ENCODE peak calls at places on chromosomes 6 and 20, in seven cellular contexts. K, Q, P, G, N, I and X are unnamed samples.

GRCh38 chr6:84193140-84193708 is 34.2 kb downstream of the CEP162 start:
- DNase-seq in P (no peak), G (no peak), N (no peak), I (no peak), Q (no peak), K (peak), X (peak)

GRCh38 chr6:111278738-111279137 is 191.4 kb downstream of the SLC16A10 start:
- DNase-seq in Q (no peak), I (no peak), G (no peak), N (no peak), P (no peak), K (no peak), X (no peak)

GRCh38 chr6:16727996-16728395 is 33.3 kb downstream of the ATXN1 start:
- DNase-seq in N (no peak), P (no peak), I (no peak), G (no peak), K (no peak), Q (no peak), X (no peak)

GRCh38 chr6:579339-579738 is 77.6 kb downstream of the HUS1B start:
- DNase-seq in K (no peak), G (no peak), Q (no peak), P (no peak), I (no peak), N (no peak), X (peak)

GRCh38 chr6:89509719-89510339 is 76.9 kb downstream of the ANKRD6 start:
- DNase-seq in Q (no peak), N (no peak), G (no peak), P (no peak), I (no peak), K (no peak), X (no peak)

GRCh38 chr6:165580139-165580538 is 82.9 kb downstream of the PDE10A start:
- DNase-seq in G (no peak), K (no peak), N (no peak), P (no peak), Q (no peak), I (no peak), X (no peak)

GRCh38 chr6:33688006-33688405 is 23.5 kb downstream of the UQCC2 start:
- DNase-seq in I (no peak), G (no peak), N (no peak), Q (no peak), K (no peak), P (no peak), X (no peak)

GRCh38 chr20:64106981-64107735 is at the start of gene NPBWR2:
- DNase-seq in G (peak), Q (no peak), P (peak), I (peak), N (no peak), K (no peak), X (no peak)

GRCh38 chr20:21322083-21322710 is 19.1 kb downstream of the XRN2 start:
- DNase-seq in G (no peak), I (no peak), N (no peak), P (no peak), K (no peak), Q (no peak), X (no peak)

GRCh38 chr20:645318-646106 is 7.5 kb downstream of the SRXN1 start:
- DNase-seq in P (peak), N (no peak), K (peak), G (peak), Q (peak), I (peak), X (peak)

GRCh38 chr6:157607317-157608109 is 215.5 kb upstream of the SNX9 start:
- DNase-seq in G (no peak), N (no peak), Q (no peak), K (no peak), P (no peak), I (peak), X (no peak)

GRCh38 chr6:86937219-86938079 is at the start of gene HTR1E:
- DNase-seq in I (no peak), G (no peak), K (no peak), N (no peak), Q (peak), P (no peak), X (no peak)

GRCh38 chr6:34610819-34611477 is 54.8 kb upstream of the SPDEF start:
- DNase-seq in N (no peak), P (no peak), I (no peak), Q (no peak), G (no peak), K (peak), X (peak)

GRCh38 chr20:3158968-3159431 is 665 bp downstream of the FASTKD5 start:
- DNase-seq in Q (no peak), P (no peak), N (no peak), G (no peak), K (no peak), I (no peak), X (no peak)

GRCh38 chr6:132399376-132400074 is 1.8 kb downstream of the MOXD1 start:
- DNase-seq in P (no peak), N (no peak), I (no peak), K (peak), G (no peak), Q (no peak), X (peak)

GRCh38 chr6:161268526-161269210 is 5.2 kb downstream of the AGPAT4 start:
- DNase-seq in K (no peak), G (no peak), Q (no peak), I (no peak), P (no peak), N (no peak), X (no peak)

DNA sequence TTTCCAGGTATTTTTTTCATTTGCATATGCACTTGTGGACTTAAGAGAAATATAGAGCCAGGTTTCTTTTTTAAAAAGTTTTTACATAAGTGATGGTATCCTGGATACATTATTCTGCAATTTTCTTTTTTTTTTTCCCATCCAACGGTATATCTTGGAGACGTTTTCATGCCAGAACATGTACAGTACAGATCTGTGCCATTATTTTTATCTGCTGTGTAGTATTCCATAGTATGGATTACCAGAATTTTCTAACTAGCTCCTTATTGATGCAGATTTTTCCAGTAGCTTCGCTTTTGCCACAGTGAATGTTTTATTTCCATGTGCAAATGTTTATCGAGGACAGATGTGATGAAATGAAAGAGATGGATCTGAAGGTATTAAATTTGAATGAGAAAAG is 34.1 kb downstream of the PPP1R16B start:
- DNase-seq in K (no peak), I (no peak), P (no peak), G (no peak), Q (no peak), N (no peak), X (no peak)
- H3K4me3 ChIP-seq in K (no peak), I (no peak), P (no peak), G (no peak), Q (no peak), N (no peak), X (no peak)

GRCh38 chr6:158642805-158643489 is 1.6 kb downstream of the DYNLT1 start:
- DNase-seq in N (no peak), G (no peak), I (peak), Q (no peak), P (no peak), K (no peak), X (no peak)
- H3K4me3 ChIP-seq in N (peak), G (peak), I (peak), Q (no peak), P (peak), K (peak), X (peak)

GRCh38 chr6:107235521-107235920 is 120.2 kb upstream of the BEND3 start:
- DNase-seq in I (no peak), G (no peak), N (no peak), K (no peak), P (no peak), Q (no peak), X (no peak)
- H3K4me3 ChIP-seq in I (no peak), G (no peak), N (no peak), K (no peak), P (no peak), Q (no peak), X (no peak)

DNA sequence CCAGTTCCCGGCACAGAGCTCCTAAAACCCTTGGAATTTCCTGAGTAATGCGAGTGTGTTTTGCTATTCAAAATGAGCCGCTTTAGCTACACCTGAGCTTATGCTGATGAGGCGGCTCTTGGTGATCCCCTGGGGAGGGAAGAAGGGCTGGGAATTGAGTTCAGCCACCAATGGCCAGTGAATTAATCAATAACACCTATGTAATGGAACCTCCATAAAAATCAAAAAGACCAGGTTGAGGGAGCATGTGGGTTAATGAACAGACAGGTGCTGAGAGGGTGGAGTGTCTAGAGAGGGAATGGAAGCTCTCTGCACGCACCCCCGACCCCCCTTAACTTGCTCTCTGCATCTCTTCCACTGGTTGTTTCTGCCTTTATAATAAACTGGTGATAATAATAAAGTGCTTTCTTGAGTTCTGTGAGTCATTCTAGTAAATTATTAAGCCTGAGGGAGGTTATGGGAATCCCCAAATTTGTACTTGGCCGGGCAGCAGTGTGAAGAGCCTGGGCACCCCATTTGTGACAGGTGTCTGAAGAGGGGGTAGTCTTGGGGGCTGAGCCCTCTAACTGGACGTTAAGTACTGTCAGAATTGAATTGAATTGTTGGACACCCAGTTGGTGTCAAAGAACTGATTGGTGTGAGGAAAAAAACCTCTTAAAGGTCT is 24.7 kb upstream of the SERPINB1 start:
- DNase-seq in I (no peak), Q (no peak), G (no peak), N (no peak), K (no peak), P (no peak), X (no peak)
- H3K4me3 ChIP-seq in I (no peak), Q (no peak), G (peak), N (peak), K (no peak), P (no peak), X (no peak)

GRCh38 chr6:121442591-121442990 is 7.1 kb downstream of the GJA1 start:
- DNase-seq in K (no peak), G (no peak), N (no peak), I (no peak), P (no peak), Q (no peak), X (no peak)
- H3K4me3 ChIP-seq in K (peak), G (no peak), N (no peak), I (peak), P (peak), Q (no peak), X (no peak)

GRCh38 chr6:80009531-80009930 is 5.1 kb downstream of the TTK start:
- DNase-seq in K (no peak), Q (no peak), N (no peak), P (no peak), G (no peak), I (no peak), X (no peak)

GRCh38 chr6:80005406-80005805 is 957 bp downstream of the TTK start:
- DNase-seq in G (no peak), I (no peak), K (no peak), N (no peak), Q (no peak), P (no peak), X (no peak)

GRCh38 chr6:80004199-80005072 is at the start of gene TTK:
- DNase-seq in I (peak), P (peak), N (peak), G (peak), K (peak), Q (peak), X (peak)

GRCh38 chr6:80003841-80004198 is 629 bp upstream of the TTK start:
- DNase-seq in P (peak), N (no peak), G (no peak), K (no peak), Q (no peak), I (no peak), X (no peak)

DNA sequence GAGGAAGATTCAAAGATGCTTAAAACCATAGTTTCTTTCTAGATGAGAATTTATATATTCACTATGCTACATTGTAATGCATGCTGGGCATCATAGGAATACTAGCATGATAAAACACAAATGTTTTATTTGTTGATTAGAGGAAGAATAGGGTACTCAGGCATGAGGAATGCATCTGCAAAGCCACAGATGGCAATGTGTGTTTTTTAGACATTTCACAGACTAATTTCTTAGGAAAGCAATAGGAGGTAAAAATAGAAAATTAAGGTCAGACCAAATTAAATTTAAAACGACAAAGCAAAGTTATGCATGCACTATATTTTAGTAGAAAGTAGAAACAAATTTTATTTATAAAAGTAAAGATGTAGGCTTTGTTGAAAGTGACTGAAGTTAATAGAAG is 2.1 kb downstream of the TTK start:
- DNase-seq in Q (no peak), G (no peak), K (no peak), P (no peak), I (no peak), N (no peak), X (no peak)
- H3K4me3 ChIP-seq in Q (no peak), G (no peak), K (no peak), P (no peak), I (no peak), N (no peak), X (no peak)